ENCODE peak calls at places on chromosomes 16 and 17, in six cellular contexts. B is progenitor cell of endocrine pancreas, S is stomach, H is epithelial cell of esophagus, G is A549, L is ascending aorta. E is an unnamed sample.

GRCh38 chr16:89322381-89323119 is 105.0 kb downstream of the ZNF778 start:
- DNase-seq in L (no peak), G (peak), H (peak), S (no peak), B (no peak), E (no peak)

GRCh38 chr16:17125671-17126070 is 345.1 kb downstream of the XYLT1 start:
- DNase-seq in B (no peak), G (no peak), L (no peak), S (no peak), H (no peak), E (no peak)

GRCh38 chr17:60163108-60163784 is 13.5 kb downstream of the CA4 start:
- DNase-seq in B (no peak), H (no peak), S (no peak), L (no peak), G (no peak), E (no peak)

GRCh38 chr17:70332811-70333210 is 163.5 kb downstream of the KCNJ2 start:
- DNase-seq in L (no peak), G (no peak), H (no peak), S (no peak), B (no peak), E (no peak)

GRCh38 chr17:30495586-30495985 is 18.4 kb downstream of the GOSR1 start:
- DNase-seq in H (no peak), B (no peak), S (no peak), G (no peak), L (no peak), E (no peak)

GRCh38 chr17:34121311-34121710 is 133.8 kb upstream of the CCL2 start:
- DNase-seq in B (no peak), H (no peak), L (no peak), G (no peak), S (no peak), E (no peak)

GRCh38 chr16:88685156-88686061 is 898 bp downstream of the SNAI3 start:
- DNase-seq in B (no peak), H (peak), S (no peak), G (peak), L (no peak), E (peak)

GRCh38 chr17:4986951-4987766 is at the start of gene CAMTA2:
- DNase-seq in L (peak), G (peak), B (peak), S (peak), H (peak), E (peak)

GRCh38 chr16:64615647-64616280 is 506.1 kb downstream of the CDH11 start:
- DNase-seq in G (no peak), H (peak), S (no peak), B (no peak), L (no peak), E (no peak)

GRCh38 chr17:27596571-27597187 is 34.3 kb upstream of the LGALS9 start:
- DNase-seq in H (no peak), S (no peak), B (no peak), G (no peak), L (no peak), E (no peak)

GRCh38 chr16:23337836-23338550 is 35.9 kb downstream of the SCNN1B start:
- DNase-seq in H (no peak), L (no peak), G (no peak), S (no peak), B (no peak), E (no peak)

GRCh38 chr16:23952128-23953041 is 116.6 kb downstream of the PRKCB start:
- DNase-seq in H (no peak), L (no peak), S (no peak), G (no peak), B (no peak), E (no peak)

GRCh38 chr17:36849871-36850348 is 87.4 kb upstream of the LHX1 start:
- DNase-seq in H (peak), G (peak), S (no peak), B (no peak), L (no peak), E (no peak)

GRCh38 chr17:79078476-79079190 is 4.0 kb downstream of the ENGASE start:
- DNase-seq in G (no peak), B (no peak), H (no peak), L (no peak), S (no peak), E (no peak)

GRCh38 chr16:80852261-80852872 is 48.0 kb upstream of the CDYL2 start:
- DNase-seq in H (peak), B (no peak), S (no peak), G (peak), L (no peak), E (no peak)

GRCh38 chr17:2689411-2690164 is 22.0 kb downstream of the CLUH start:
- DNase-seq in B (peak), G (no peak), H (no peak), S (no peak), L (peak), E (peak)

GRCh38 chr17:74437702-74438101 is 5.8 kb downstream of the GPRC5C start:
- DNase-seq in G (peak), L (no peak), B (no peak), H (no peak), S (no peak), E (no peak)
- TF ChIP-seq CTCF in G (peak), L (peak), B (peak), H (peak), S (no peak), E (peak)

DNA sequence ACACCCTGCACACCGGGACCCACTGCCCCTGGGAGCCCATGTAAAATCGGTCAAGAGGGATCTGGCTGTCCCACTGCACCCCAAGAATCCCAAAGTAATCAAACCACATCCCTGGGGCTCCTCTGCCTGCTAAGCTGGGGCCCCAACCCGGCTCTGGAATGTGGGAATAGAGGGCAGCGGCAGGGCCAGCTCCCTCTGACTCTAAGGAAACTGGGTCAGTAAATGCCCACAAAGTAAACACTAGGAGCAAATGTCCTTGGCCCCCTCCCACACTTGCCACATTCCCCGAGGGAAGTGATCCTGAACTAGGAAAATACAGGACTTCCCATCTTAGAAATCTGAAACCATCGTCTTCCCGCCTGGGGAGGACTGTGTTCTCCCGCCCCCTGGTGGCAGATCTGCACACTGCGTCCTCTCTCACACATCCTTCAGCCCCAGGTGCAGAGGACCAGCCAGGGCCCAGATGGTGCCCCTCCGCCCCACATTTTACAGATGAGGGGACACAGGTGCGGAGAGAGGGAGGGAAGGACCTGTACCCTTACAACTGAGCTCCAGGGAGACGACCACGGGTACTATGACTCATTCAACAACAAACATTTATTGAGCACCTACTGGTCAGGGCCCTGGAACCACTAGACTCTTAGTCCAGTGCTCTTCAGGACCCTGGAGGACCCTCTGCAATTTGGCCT is 10.2 kb downstream of the P3H4 start:
- DNase-seq in G (peak), S (peak), B (peak), L (peak), H (peak), E (peak)
- TF ChIP-seq CTCF in G (peak), S (no peak), B (peak), L (peak), H (peak), E (peak)

GRCh38 chr16:83899272-83899897 is 470 bp downstream of the MLYCD start:
- DNase-seq in G (peak), B (peak), H (peak), L (peak), S (peak), E (peak)
- TF ChIP-seq CTCF in G (no peak), B (peak), H (no peak), L (no peak), S (no peak), E (no peak)

DNA sequence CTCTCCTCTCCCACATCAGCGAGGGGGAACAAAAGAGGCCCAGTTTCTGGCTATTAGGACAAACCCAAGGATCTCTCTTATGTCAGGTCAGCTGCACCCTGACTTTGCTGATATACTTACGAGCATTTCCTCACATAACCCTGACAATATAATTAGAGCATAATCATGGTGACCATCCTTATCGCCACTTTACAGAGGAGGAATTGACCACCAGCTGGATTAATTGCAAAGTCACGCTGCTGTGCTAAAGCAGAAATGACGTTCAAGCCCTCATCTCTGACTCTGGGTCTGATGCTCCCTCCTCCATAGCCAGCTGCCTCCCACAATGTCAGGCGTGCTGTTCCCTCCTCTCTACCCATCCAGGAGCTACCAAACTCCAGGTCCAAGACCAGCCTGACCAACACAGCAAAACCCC is 42.6 kb downstream of the TRARG1 start:
- DNase-seq in B (no peak), L (no peak), S (no peak), H (no peak), G (no peak), E (no peak)
- TF ChIP-seq CTCF in B (no peak), L (no peak), S (no peak), H (no peak), G (no peak), E (no peak)

DNA sequence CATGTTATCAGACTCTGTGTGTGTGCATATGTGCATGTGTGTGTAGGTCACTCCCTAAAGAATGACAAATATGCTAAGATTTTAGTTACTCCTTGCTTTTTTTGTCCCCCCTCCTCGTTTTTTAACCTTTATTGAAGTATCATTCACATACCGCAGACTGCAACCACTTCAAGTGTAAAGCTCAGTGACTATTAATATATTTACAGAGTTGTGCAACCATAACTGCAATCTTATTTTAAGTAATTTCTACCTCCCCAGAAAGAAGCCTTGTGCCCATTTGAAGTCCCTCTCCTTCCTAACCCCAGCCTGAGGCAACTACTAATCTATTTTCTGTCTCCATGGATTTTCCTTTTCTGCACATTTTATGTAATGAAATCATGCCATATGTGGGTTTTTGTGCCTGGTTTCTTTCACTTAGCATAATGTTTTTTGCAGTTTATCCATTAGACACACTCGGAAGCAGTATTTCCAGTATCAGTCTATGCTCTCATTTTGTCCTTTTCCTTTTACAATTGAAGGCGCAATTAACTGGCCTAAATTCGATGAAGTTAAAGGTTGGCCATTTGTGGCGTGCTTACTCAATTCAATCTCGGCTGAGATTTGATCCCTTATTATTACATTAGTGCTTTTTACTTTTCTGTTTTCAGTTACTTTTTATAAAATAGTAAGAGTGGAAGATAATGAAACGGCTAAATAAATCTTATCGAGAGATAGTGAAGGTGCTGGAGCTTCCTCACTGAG is 318.5 kb downstream of the HAPSTR1 start:
- DNase-seq in B (no peak), L (no peak), H (no peak), G (no peak), S (no peak), E (no peak)
- TF ChIP-seq CTCF in B (no peak), L (no peak), H (no peak), G (no peak), S (no peak), E (no peak)

GRCh38 chr16:57745768-57746167 is 10.2 kb downstream of the KATNB1 start:
- DNase-seq in L (no peak), H (no peak), B (no peak), G (no peak), S (no peak), E (no peak)

GRCh38 chr16:57743886-57744645 is 8.5 kb downstream of the KATNB1 start:
- DNase-seq in H (no peak), G (no peak), B (no peak), L (no peak), S (no peak), E (no peak)

GRCh38 chr16:57743458-57743857 is 7.9 kb downstream of the KATNB1 start:
- DNase-seq in S (no peak), L (no peak), G (no peak), B (no peak), H (no peak), E (no peak)

GRCh38 chr16:57742543-57742942 is 7.0 kb downstream of the KATNB1 start:
- DNase-seq in S (no peak), B (no peak), H (no peak), L (no peak), G (no peak), E (no peak)

GRCh38 chr16:57744646-57744903 is 9.0 kb downstream of the KATNB1 start:
- DNase-seq in H (no peak), B (no peak), G (no peak), L (no peak), S (no peak), E (no peak)
- TF ChIP-seq CTCF in H (no peak), B (no peak), G (no peak), L (no peak), S (no peak), E (no peak)

E was measured in natural killer cell.